ENCODE peak calls at places on chromosome 12, in ten cellular contexts. U is amygdala, F is fibroblast of the aortic adventitia, E is amniotic stem cell, A is NCI-H2107, H is HT1080, Z is activated T-helper 1 cell treated with Interleukin-2 at 50 U/mL for 16 hours, T is transverse colon, Y is GM04503, D is NCI-H1105. B is an unnamed sample.

GRCh38 chr12:28937196-28937595 is 211.9 kb upstream of the FAR2 start:
- DNase-seq in U (no peak), F (peak), E (no peak), A (no peak), H (peak), Z (no peak), T (no peak), Y (no peak), D (no peak), B (no peak)

GRCh38 chr12:119682635-119683340 is 14.9 kb downstream of the PRKAB1 start:
- DNase-seq in U (no peak), F (no peak), E (no peak), A (no peak), H (no peak), Z (no peak), T (no peak), Y (no peak), D (no peak), B (no peak)

GRCh38 chr12:38137716-38138115 is 178.9 kb upstream of the ALG10B start:
- DNase-seq in U (no peak), F (no peak), E (no peak), A (no peak), H (no peak), Z (no peak), T (no peak), Y (no peak), D (no peak), B (no peak)

GRCh38 chr12:63362801-63363200 is 211.8 kb upstream of the AVPR1A start:
- DNase-seq in U (no peak), F (no peak), E (no peak), A (no peak), H (peak), Z (no peak), T (no peak), Y (no peak), D (peak), B (no peak)

GRCh38 chr12:1273051-1273450 is 282.0 kb downstream of the ERC1 start:
- DNase-seq in U (no peak), F (no peak), E (no peak), A (no peak), H (no peak), Z (no peak), T (no peak), Y (no peak), D (no peak), B (no peak)

GRCh38 chr12:108618079-108618952 is 15.4 kb downstream of the SELPLG start:
- DNase-seq in U (peak), F (peak), E (peak), A (peak), H (peak), Z (peak), T (peak), Y (no peak), D (peak), B (peak)

GRCh38 chr12:18998343-18999270 is 130.9 kb upstream of the PLEKHA5 start:
- DNase-seq in U (no peak), F (peak), E (no peak), A (no peak), H (peak), Z (no peak), T (no peak), Y (peak), D (no peak), B (no peak)

GRCh38 chr12:108890208-108890607 is 10.3 kb downstream of the DAO start:
- DNase-seq in U (no peak), F (peak), E (no peak), A (no peak), H (no peak), Z (no peak), T (no peak), Y (no peak), D (no peak), B (no peak)

GRCh38 chr12:109308534-109309440 is at the start of gene FOXN4:
- DNase-seq in U (no peak), F (no peak), E (no peak), A (no peak), H (no peak), Z (no peak), T (no peak), Y (no peak), D (peak), B (no peak)

GRCh38 chr12:12333980-12334709 is 15.9 kb downstream of the MANSC1 start:
- DNase-seq in U (no peak), F (peak), E (no peak), A (peak), H (peak), Z (peak), T (peak), Y (no peak), D (peak), B (peak)

GRCh38 chr12:121536929-121537813 is 43.7 kb downstream of the KDM2B start:
- DNase-seq in U (peak), F (peak), E (no peak), A (peak), H (peak), Z (peak), T (peak), Y (no peak), D (peak), B (peak)

GRCh38 chr12:43444940-43445564 is 107.0 kb downstream of the ADAMTS20 start:
- DNase-seq in U (no peak), F (peak), E (peak), A (no peak), H (peak), Z (no peak), T (peak), Y (peak), D (peak), B (peak)